ENCODE peak calls at places on chromosomes 5 and 9, in five cellular contexts. L is PC-3, N is neural progenitor cell, P is GM23338, K is GM23248. R is an unnamed sample.

GRCh38 chr5:176415240-176416122 is 858 bp downstream of the CLTB start:
- DNase-seq in P (peak), L (peak), K (peak), N (peak), R (no peak)

GRCh38 chr9:127796899-127797370 is 5.7 kb upstream of the FPGS start:
- DNase-seq in N (peak), L (peak), K (no peak), P (no peak), R (peak)

GRCh38 chr5:144332265-144332664 is 161.6 kb downstream of the KCTD16 start:
- DNase-seq in K (peak), P (peak), N (peak), L (peak), R (no peak)

GRCh38 chr5:103973669-103974068 is 411.1 kb upstream of the NUDT12 start:
- DNase-seq in K (no peak), N (peak), P (peak), L (peak), R (no peak)

GRCh38 chr5:11904270-11904906 is at the start of gene CTNND2:
- DNase-seq in N (peak), P (peak), L (peak), K (peak), R (peak)

GRCh38 chr9:764105-764524 is 77.4 kb upstream of the DMRT1 start:
- DNase-seq in P (peak), N (peak), K (peak), L (peak), R (peak)

GRCh38 chr5:168813179-168813968 is 234.2 kb upstream of the PANK3 start:
- DNase-seq in N (no peak), P (no peak), K (no peak), L (no peak), R (no peak)

GRCh38 chr9:136381311-136381710 is 7.8 kb upstream of the CARD9 start:
- DNase-seq in P (no peak), L (no peak), N (no peak), K (no peak), R (no peak)

GRCh38 chr5:104793031-104793430 is 1230.4 kb upstream of the NUDT12 start:
- DNase-seq in L (peak), P (no peak), N (no peak), K (no peak), R (no peak)

GRCh38 chr9:3946840-3947239 is 353.0 kb downstream of the GLIS3 start:
- DNase-seq in K (no peak), N (no peak), L (no peak), P (no peak), R (no peak)

GRCh38 chr9:133135193-133135745 is 14.2 kb upstream of the RALGDS start:
- DNase-seq in K (peak), P (no peak), N (no peak), L (peak), R (peak)

GRCh38 chr5:174596429-174596828 is 128.0 kb upstream of the MSX2 start:
- DNase-seq in L (no peak), K (peak), P (no peak), N (no peak), R (no peak)

GRCh38 chr5:61641748-61642565 is 309.9 kb downstream of the ZSWIM6 start:
- DNase-seq in K (peak), L (no peak), P (no peak), N (no peak), R (no peak)

GRCh38 chr9:21904776-21905175 is 89.4 kb downstream of the CDKN2A start:
- DNase-seq in P (peak), L (peak), K (no peak), N (peak), R (no peak)

GRCh38 chr5:133968057-133968993 is at the start of gene C5orf15:
- DNase-seq in L (peak), N (peak), P (peak), K (peak), R (peak)

GRCh38 chr9:7570107-7570720 is 229.4 kb downstream of the DMAC1 start:
- DNase-seq in P (peak), K (peak), N (peak), L (peak), R (peak)

GRCh38 chr5:82174128-82174918 is 103.8 kb downstream of the RPS23 start:
- DNase-seq in K (peak), P (peak), N (peak), L (peak), R (peak)

GRCh38 chr5:21826884-21827283 is 1026.3 kb downstream of the CDH12 start:
- DNase-seq in P (no peak), N (no peak), K (no peak), L (no peak), R (no peak)

DNA sequence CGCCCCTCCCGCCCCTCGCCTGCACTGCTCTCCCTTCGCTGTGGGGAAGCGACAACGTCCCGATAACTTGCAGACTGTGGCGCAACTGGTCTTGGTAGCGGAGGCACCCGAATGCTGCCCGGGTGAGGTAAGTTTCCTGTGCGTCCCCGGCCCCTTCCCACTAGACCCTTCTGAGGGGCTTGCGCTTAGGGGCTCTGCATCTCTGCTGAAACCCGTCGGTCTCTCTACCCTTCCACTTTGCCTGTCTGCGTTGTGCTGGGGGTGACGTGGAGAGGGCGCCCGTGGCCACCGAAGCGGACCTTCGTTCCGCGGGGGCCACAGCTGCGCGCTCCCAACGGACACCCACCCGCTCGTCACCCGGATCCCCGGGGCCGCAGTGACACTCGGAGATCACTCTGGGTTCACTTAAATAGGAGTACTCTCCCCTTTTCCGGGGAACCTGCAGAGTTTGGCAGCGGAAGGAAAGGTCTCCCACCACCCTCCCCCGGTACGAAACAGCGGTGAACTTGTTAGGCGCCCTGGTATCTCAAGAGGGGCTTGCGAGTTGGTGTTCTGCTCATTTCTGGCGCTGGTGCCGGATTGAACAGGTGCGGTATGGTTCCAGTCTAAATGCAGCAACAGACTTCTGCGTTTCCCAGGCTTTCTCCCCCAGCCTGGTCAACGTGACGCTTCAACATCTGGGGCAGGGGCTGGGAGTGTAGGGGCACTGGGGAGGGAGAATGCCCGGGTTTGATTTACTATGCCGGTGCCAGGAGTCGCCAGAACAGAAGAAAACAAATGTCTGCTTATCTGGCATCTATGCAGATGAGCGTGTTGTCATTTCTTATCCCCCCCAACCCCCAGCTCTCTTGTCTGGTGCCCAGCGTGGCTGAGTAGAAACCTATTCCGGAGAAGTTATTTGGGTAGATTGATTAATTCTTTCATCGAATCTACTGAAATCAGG is 867 bp downstream of the PIP5K1B start:
- DNase-seq in P (peak), N (peak), L (no peak), K (no peak), R (peak)
- TF ChIP-seq EZH2 in P (peak), N (peak), L (peak), K (peak), R (peak)

GRCh38 chr5:80959768-80960442 is at the start of gene RASGRF2:
- DNase-seq in L (no peak), N (peak), K (peak), P (peak), R (peak)
- TF ChIP-seq EZH2 in L (no peak), N (peak), K (peak), P (no peak), R (no peak)

GRCh38 chr5:93599427-93600146 is 16.6 kb downstream of the NR2F1 start:
- DNase-seq in N (peak), P (peak), K (no peak), L (no peak), R (no peak)
- TF ChIP-seq EZH2 in N (no peak), P (peak), K (no peak), L (no peak), R (no peak)

GRCh38 chr5:177430146-177430951 is 3.9 kb downstream of the GRK6 start:
- DNase-seq in L (no peak), N (no peak), P (no peak), K (no peak), R (no peak)
- TF ChIP-seq EZH2 in L (no peak), N (no peak), P (no peak), K (no peak), R (no peak)

R was measured in endothelial cell of umbilical vein.